ENCODE peak calls at places on chromosomes 4 and X, in ten cellular contexts. F, V, K, L, Y, C, M, P, Q and X are unnamed samples.

GRCh38 chr4:99651370-99651769 is 6.3 kb downstream of the C4orf54 start:
- DNase-seq in C (no peak), Q (no peak), F (no peak), K (no peak), L (no peak), P (no peak), M (no peak), Y (no peak), V (no peak), X (no peak)

GRCh38 chr4:153523941-153524386 is 57.8 kb downstream of the TMEM131L start:
- DNase-seq in L (no peak), Y (no peak), K (no peak), V (no peak), C (no peak), P (peak; percentile 44), F (no peak), M (no peak), Q (no peak), X (no peak)

GRCh38 chr4:176885224-176885623 is 92.5 kb upstream of the VEGFC start:
- DNase-seq in C (no peak), M (no peak), Y (no peak), Q (no peak), V (no peak), F (no peak), K (no peak), P (no peak), L (no peak), X (no peak)

GRCh38 chr4:157303471-157303960 is 83.0 kb downstream of the GRIA2 start:
- DNase-seq in V (no peak), F (no peak), P (no peak), K (no peak), L (no peak), Q (no peak), Y (no peak), M (no peak), C (no peak), X (no peak)

GRCh38 chrX:118074086-118074485 is 42.5 kb downstream of the KLHL13 start:
- DNase-seq in F (peak; percentile 59), P (no peak), V (no peak), C (no peak), L (no peak), M (no peak), K (no peak), Y (no peak), Q (no peak), X (no peak)

GRCh38 chr4:81905966-81906365 is 434.3 kb upstream of the RASGEF1B start:
- DNase-seq in M (peak; percentile 11), Q (no peak), Y (no peak), K (no peak), V (no peak), P (no peak), L (no peak), F (no peak), C (no peak), X (no peak)

GRCh38 chrX:74551934-74552333 is 62.5 kb downstream of the RLIM start:
- DNase-seq in P (no peak), Y (no peak), F (no peak), C (no peak), K (no peak), V (no peak), L (no peak), Q (no peak), M (no peak), X (no peak)

GRCh38 chr4:21248336-21248735 is 548.1 kb downstream of the PACRGL start:
- DNase-seq in Y (no peak), Q (no peak), K (no peak), C (no peak), V (no peak), L (no peak), P (no peak), M (no peak), F (no peak), X (no peak)

GRCh38 chr4:25552580-25553271 is 102.9 kb upstream of the SLC34A2 start:
- DNase-seq in L (peak; percentile 22), C (no peak), F (no peak), V (no peak), Q (no peak), M (peak; percentile 60), P (no peak), Y (no peak), K (no peak), X (no peak)

GRCh38 chr4:109359040-109359646 is 56.7 kb upstream of the COL25A1 start:
- DNase-seq in P (no peak), K (no peak), Y (no peak), Q (peak; percentile 1), M (no peak), C (peak; percentile 46), V (no peak), L (peak; percentile 13), F (no peak), X (no peak)

GRCh38 chr4:149345424-149345823 is 470.2 kb downstream of the IQCM start:
- DNase-seq in F (no peak), C (peak; percentile 43), L (no peak), K (no peak), V (no peak), Q (no peak), M (no peak), Y (no peak), P (no peak), X (no peak)

GRCh38 chrX:148574247-148574973 is 74.0 kb downstream of the AFF2 start:
- DNase-seq in Y (no peak), C (peak; percentile 64), V (no peak), K (no peak), F (no peak), P (no peak), L (peak; percentile 69), Q (no peak), M (no peak), X (no peak)

GRCh38 chr4:147733614-147734344 is 1.9 kb downstream of the ARHGAP10 start:
- DNase-seq in V (peak; percentile 26), M (no peak), F (peak; percentile 22), C (no peak), K (no peak), Y (no peak), Q (no peak), L (no peak), P (no peak), X (no peak)

GRCh38 chrX:111114806-111115205 is 18.8 kb downstream of the PAK3 start:
- DNase-seq in L (no peak), Q (no peak), P (no peak), M (no peak), C (no peak), K (no peak), V (no peak), F (no peak), Y (no peak), X (no peak)

GRCh38 chrX:39484159-39484558 is 613.6 kb downstream of the BCOR start:
- DNase-seq in L (no peak), C (no peak), M (no peak), Q (no peak), P (no peak), V (no peak), K (no peak), Y (no peak), F (no peak), X (no peak)

GRCh38 chr4:138445098-138445497 is 202.9 kb upstream of the SLC7A11 start:
- DNase-seq in C (no peak), F (no peak), Y (no peak), L (no peak), P (no peak), M (no peak), Q (no peak), K (no peak), V (no peak), X (no peak)